ENCODE peak calls at places on chromosomes 7 and 10, in nine cellular contexts. H is Caco-2; Q is NCI-H748 treated with DMSO at 0.1 percent for 48 hours; P is NCI-H1092 treated with DMSO at 0.1 percent for 48 hours; W is stimulated activated CD8-positive, alpha-beta memory T cell treated with anti-CD3 and anti-CD28 coated beads, Interleukin-4, amount 100 ng/mL, for 24 hours; O is IMR-90; N is foreskin fibroblast; Z is ureter; E is T follicular helper cell. Y is an unnamed sample.

GRCh38 chr7:101550641-101551531 is 78.2 kb downstream of the MYL10 start:
- DNase-seq in H (peak; percentile 47), Q (no peak), P (no peak), W (no peak), O (no peak), N (peak; percentile 57), Z (no peak), E (no peak), Y (no peak)

GRCh38 chr10:6173203-6173602 is 29.5 kb upstream of the PFKFB3 start:
- DNase-seq in H (peak; percentile 29), Q (no peak), P (no peak), W (peak; percentile 33), O (no peak), N (no peak), Z (no peak), E (peak; percentile 47), Y (peak; percentile 43)

GRCh38 chr7:157963526-157963925 is 624.1 kb downstream of the PTPRN2 start:
- DNase-seq in H (no peak), Q (no peak), P (no peak), W (no peak), O (no peak), N (no peak), Z (no peak), E (no peak), Y (no peak)

GRCh38 chr7:27151341-27151944 is 940 bp downstream of the HOXA3 start:
- DNase-seq in H (no peak), Q (no peak), P (no peak), W (no peak), O (no peak), N (no peak), Z (no peak), E (no peak), Y (no peak)

GRCh38 chr10:72276421-72277339 is 3.0 kb downstream of the DDIT4 start:
- DNase-seq in H (no peak), Q (no peak), P (no peak), W (no peak), O (peak; percentile 73), N (peak; percentile 84), Z (peak; percentile 72), E (no peak), Y (no peak)

GRCh38 chr7:101165075-101165957 is at the start of gene VGF:
- DNase-seq in H (peak; percentile 96), Q (peak; percentile 91), P (peak; percentile 95), W (peak; percentile 88), O (peak; percentile 92), N (peak; percentile 98), Z (peak; percentile 93), E (peak; percentile 87), Y (peak; percentile 99)

GRCh38 chr10:12980713-12981306 is 20.7 kb downstream of the CCDC3 start:
- DNase-seq in H (no peak), Q (no peak), P (peak; percentile 23), W (no peak), O (no peak), N (no peak), Z (no peak), E (no peak), Y (no peak)

GRCh38 chr7:116753130-116753529 is 81.1 kb downstream of the MET start:
- DNase-seq in H (no peak), Q (no peak), P (no peak), W (no peak), O (no peak), N (no peak), Z (no peak), E (no peak), Y (no peak)

GRCh38 chr7:105567024-105567423 is 14.3 kb downstream of the EFCAB10 start:
- DNase-seq in H (no peak), Q (no peak), P (no peak), W (no peak), O (no peak), N (no peak), Z (no peak), E (no peak), Y (no peak)

GRCh38 chr10:30705625-30706149 is 76.1 kb upstream of the LYZL2 start:
- DNase-seq in H (no peak), Q (no peak), P (no peak), W (no peak), O (no peak), N (no peak), Z (no peak), E (no peak), Y (no peak)

GRCh38 chr7:74542558-74543117 is 88.9 kb downstream of the GTF2IRD1 start:
- DNase-seq in H (no peak), Q (peak; percentile 65), P (peak; percentile 80), W (no peak), O (no peak), N (no peak), Z (peak; percentile 77), E (no peak), Y (no peak)

GRCh38 chr7:111836592-111836991 is 274.3 kb upstream of the IMMP2L start:
- DNase-seq in H (no peak), Q (no peak), P (no peak), W (no peak), O (no peak), N (no peak), Z (no peak), E (no peak), Y (no peak)

GRCh38 chr7:77575187-77575586 is 38.1 kb downstream of the PTPN12 start:
- DNase-seq in H (no peak), Q (no peak), P (no peak), W (no peak), O (no peak), N (no peak), Z (no peak), E (no peak), Y (no peak)

GRCh38 chr7:152912511-152912910 is 153.0 kb downstream of the ACTR3B start:
- DNase-seq in H (no peak), Q (no peak), P (no peak), W (no peak), O (no peak), N (no peak), Z (no peak), E (no peak), Y (no peak)

GRCh38 chr7:84058311-84059076 is 136.1 kb downstream of the SEMA3A start:
- DNase-seq in H (no peak), Q (no peak), P (no peak), W (no peak), O (peak; percentile 79), N (peak; percentile 43), Z (no peak), E (no peak), Y (no peak)

GRCh38 chr10:74882427-74882826 is 56.0 kb downstream of the KAT6B start:
- DNase-seq in H (no peak), Q (no peak), P (no peak), W (no peak), O (peak; percentile 61), N (peak; percentile 27), Z (no peak), E (no peak), Y (no peak)

GRCh38 chr10:79443338-79444242 is 1.8 kb downstream of the ZCCHC24 start:
- DNase-seq in H (no peak), Q (no peak), P (no peak), W (no peak), O (peak; percentile 51), N (peak; percentile 43), Z (peak; percentile 49), E (no peak), Y (no peak)

GRCh38 chr7:26850193-26850651 is 14.2 kb downstream of the SKAP2 start:
- DNase-seq in H (no peak), Q (no peak), P (no peak), W (no peak), O (peak; percentile 28), N (no peak), Z (no peak), E (no peak), Y (no peak)

GRCh38 chr10:93954299-93954698 is 39.4 kb upstream of the PLCE1 start:
- DNase-seq in H (no peak), Q (no peak), P (no peak), W (no peak), O (no peak), N (no peak), Z (no peak), E (no peak), Y (no peak)

GRCh38 chr10:72407471-72407870 is 52.8 kb upstream of the DNAJB12 start:
- DNase-seq in H (no peak), Q (no peak), P (no peak), W (no peak), O (no peak), N (no peak), Z (no peak), E (no peak), Y (no peak)

Y was measured in HuH-7.5.